ENCODE peak calls at places on chromosome 5, in five cellular contexts. One of them, this sample, is unnamed. For H3K9me3, the result is how much of the 10 kb centered on the place peaks cover.

GRCh38 chr5:178261666-178262600 is 29.3 kb upstream of the PHYKPL start:
- DNase-seq in spleen: no peak
- DNase-seq in K562: no peak
- DNase-seq in stomach: no peak
- DNase-seq in breast epithelium: no peak
- DNase-seq in this sample: no peak

GRCh38 chr5:154461531-154461930 is 15.7 kb downstream of the SAP30L start:
- DNase-seq in breast epithelium: no peak
- DNase-seq in K562: no peak
- DNase-seq in spleen: no peak
- DNase-seq in stomach: no peak
- DNase-seq in this sample: no peak

GRCh38 chr5:8102714-8103113 is 233.8 kb downstream of the MTRR start:
- DNase-seq in breast epithelium: no peak
- DNase-seq in stomach: no peak
- DNase-seq in K562: no peak
- DNase-seq in spleen: no peak
- DNase-seq in this sample: no peak

GRCh38 chr5:169717298-169717697 is 80.2 kb downstream of the DOCK2 start:
- DNase-seq in K562: no peak
- DNase-seq in spleen: no peak
- DNase-seq in stomach: no peak
- DNase-seq in breast epithelium: peak
- DNase-seq in this sample: no peak

GRCh38 chr5:96934695-96935555 is 955 bp upstream of the LNPEP start:
- DNase-seq in K562: peak
- DNase-seq in breast epithelium: peak
- DNase-seq in spleen: peak
- DNase-seq in stomach: peak
- DNase-seq in this sample: peak

GRCh38 chr5:108615216-108615615 is 132.5 kb upstream of the FER start:
- DNase-seq in stomach: no peak
- DNase-seq in K562: no peak
- DNase-seq in breast epithelium: no peak
- DNase-seq in spleen: no peak
- DNase-seq in this sample: no peak

GRCh38 chr5:139636975-139637408 is 11.2 kb upstream of the CXXC5 start:
- DNase-seq in breast epithelium: no peak
- DNase-seq in spleen: no peak
- DNase-seq in K562: no peak
- DNase-seq in stomach: no peak
- DNase-seq in this sample: no peak

GRCh38 chr5:140043508-140043872 is 391 bp upstream of the NRG2 start:
- DNase-seq in K562: peak
- DNase-seq in spleen: no peak
- DNase-seq in stomach: no peak
- DNase-seq in breast epithelium: no peak
- DNase-seq in this sample: no peak

GRCh38 chr5:97383996-97384395 is 200.9 kb upstream of the RIOK2 start:
- DNase-seq in spleen: no peak
- DNase-seq in stomach: no peak
- DNase-seq in breast epithelium: no peak
- DNase-seq in K562: no peak
- DNase-seq in this sample: no peak

GRCh38 chr5:16600397-16600796 is 16.4 kb downstream of the RETREG1 start:
- DNase-seq in breast epithelium: no peak
- DNase-seq in spleen: peak
- DNase-seq in stomach: no peak
- DNase-seq in K562: no peak
- DNase-seq in this sample: peak

DNA sequence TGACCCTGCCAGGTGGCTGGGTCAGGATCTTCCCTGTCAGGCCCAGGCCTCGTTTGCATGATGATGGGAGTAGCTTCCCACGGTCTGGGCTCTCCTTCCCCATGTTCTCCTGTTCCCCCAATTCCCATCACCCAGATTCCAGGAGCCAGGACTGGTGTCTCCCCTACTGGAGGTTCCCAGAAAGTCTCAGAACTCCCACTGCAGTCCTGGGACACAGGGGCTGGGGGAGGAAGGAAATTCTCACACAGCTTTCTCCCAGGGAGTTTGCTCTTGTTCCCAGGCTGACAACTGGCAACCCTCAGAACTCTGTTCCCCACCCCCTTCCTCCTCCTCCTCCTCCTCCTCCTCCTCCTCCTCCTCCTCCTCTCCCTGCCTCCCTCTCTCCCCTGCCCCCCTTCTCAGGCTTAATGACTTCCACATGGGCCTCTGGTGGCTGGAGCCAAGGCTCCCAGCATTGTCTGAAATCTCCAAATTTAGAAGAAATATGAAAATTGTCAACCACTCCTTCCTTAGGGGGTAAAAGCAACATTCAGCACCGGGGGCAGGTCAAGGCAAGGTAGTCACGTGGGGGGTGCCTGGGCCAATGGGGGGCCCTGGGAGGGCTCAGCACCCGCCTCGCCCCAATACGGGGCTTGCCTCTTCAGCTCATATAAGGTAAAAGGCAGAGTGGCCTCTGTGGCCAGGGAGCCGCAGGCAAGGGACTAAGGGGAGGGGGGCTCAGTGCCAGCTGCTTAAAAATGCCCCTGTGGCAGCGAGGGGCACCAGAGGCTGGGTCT is 27.3 kb upstream of the IL17B start:
- DNase-seq in stomach: no peak
- DNase-seq in K562: peak
- DNase-seq in breast epithelium: peak
- DNase-seq in spleen: no peak
- DNase-seq in this sample: peak
- TF ChIP-seq POLR2A in stomach: peak
- TF ChIP-seq POLR2A in K562: no peak
- TF ChIP-seq POLR2A in breast epithelium: peak
- TF ChIP-seq POLR2A in spleen: no peak
- TF ChIP-seq POLR2A in this sample: peak

GRCh38 chr5:12659675-12660074 is 755.4 kb upstream of the CTNND2 start:
- DNase-seq in K562: no peak
- DNase-seq in spleen: no peak
- DNase-seq in breast epithelium: no peak
- DNase-seq in stomach: no peak
- DNase-seq in this sample: no peak

GRCh38 chr5:12658871-12659446 is 754.7 kb upstream of the CTNND2 start:
- DNase-seq in spleen: no peak
- DNase-seq in breast epithelium: no peak
- DNase-seq in K562: no peak
- DNase-seq in stomach: no peak
- DNase-seq in this sample: no peak

GRCh38 chr5:12655675-12656074 is 751.4 kb upstream of the CTNND2 start:
- DNase-seq in spleen: no peak
- DNase-seq in breast epithelium: no peak
- DNase-seq in stomach: no peak
- DNase-seq in K562: no peak
- DNase-seq in this sample: no peak
- H3K9me3 ChIP-seq in spleen: under half
- H3K9me3 ChIP-seq in breast epithelium: under half
- H3K9me3 ChIP-seq in stomach: under half
- H3K9me3 ChIP-seq in K562: under half
- H3K9me3 ChIP-seq in this sample: under half

DNA sequence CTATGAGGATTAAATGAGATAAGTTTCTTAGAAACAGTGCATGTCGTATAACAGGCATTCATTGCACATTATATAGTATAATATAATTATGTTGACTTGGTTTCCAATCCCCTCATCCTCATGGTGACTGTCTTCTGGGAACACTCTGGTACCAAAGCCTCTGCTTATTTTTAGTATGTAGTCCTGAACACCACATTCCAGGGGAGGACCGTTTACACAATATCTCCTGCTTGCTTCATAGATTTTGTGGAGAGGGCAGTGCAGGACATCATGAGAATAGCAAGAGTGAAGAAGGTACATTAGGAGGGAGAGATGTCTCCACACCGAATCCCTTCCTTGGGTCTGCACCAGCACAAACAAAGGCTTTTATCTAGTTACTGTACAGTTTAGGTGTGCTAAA is 20.5 kb upstream of the BHMT start:
- DNase-seq in spleen: no peak
- DNase-seq in breast epithelium: no peak
- DNase-seq in stomach: no peak
- DNase-seq in K562: no peak
- DNase-seq in this sample: no peak
- TF ChIP-seq POLR2AphosphoS5 in spleen: no peak
- TF ChIP-seq POLR2AphosphoS5 in breast epithelium: no peak
- TF ChIP-seq POLR2AphosphoS5 in stomach: no peak
- TF ChIP-seq POLR2AphosphoS5 in K562: no peak
- TF ChIP-seq POLR2AphosphoS5 in this sample: peak

GRCh38 chr5:72846483-72846882 is 30.0 kb downstream of the TNPO1 start:
- DNase-seq in K562: no peak
- DNase-seq in breast epithelium: no peak
- DNase-seq in spleen: no peak
- DNase-seq in stomach: no peak
- DNase-seq in this sample: no peak

GRCh38 chr5:72847439-72847838 is 31.0 kb downstream of the TNPO1 start:
- DNase-seq in breast epithelium: no peak
- DNase-seq in K562: no peak
- DNase-seq in stomach: no peak
- DNase-seq in spleen: no peak
- DNase-seq in this sample: no peak

GRCh38 chr5:72847989-72848473 is 31.6 kb downstream of the TNPO1 start:
- DNase-seq in spleen: peak
- DNase-seq in breast epithelium: peak
- DNase-seq in stomach: peak
- DNase-seq in K562: peak
- DNase-seq in this sample: peak

GRCh38 chr5:72844218-72844603 is 27.8 kb downstream of the TNPO1 start:
- DNase-seq in K562: no peak
- DNase-seq in stomach: no peak
- DNase-seq in breast epithelium: no peak
- DNase-seq in spleen: no peak
- DNase-seq in this sample: no peak

DNA sequence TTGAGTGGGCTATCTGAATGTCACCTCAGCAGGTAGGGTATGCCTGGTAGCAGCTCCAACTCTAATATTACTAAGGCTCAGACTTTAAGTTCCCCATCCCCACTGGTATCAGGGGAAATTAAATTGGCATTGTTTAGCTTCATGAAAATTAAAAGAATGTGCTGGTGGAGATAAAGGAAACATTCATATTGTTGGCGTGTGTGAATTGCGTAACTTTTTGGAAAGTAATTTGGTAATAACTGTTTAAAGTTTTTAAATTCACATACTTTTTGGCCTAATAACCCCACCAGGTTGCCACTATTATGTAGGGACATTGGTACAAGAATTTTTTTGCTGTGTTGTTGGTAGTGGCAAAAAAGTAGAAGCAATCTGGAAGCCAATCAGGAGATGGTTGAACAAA is 29.4 kb downstream of the TNPO1 start:
- DNase-seq in K562: no peak
- DNase-seq in breast epithelium: no peak
- DNase-seq in spleen: no peak
- DNase-seq in stomach: no peak
- DNase-seq in this sample: no peak
- TF ChIP-seq POLR2A in K562: no peak
- TF ChIP-seq POLR2A in breast epithelium: no peak
- TF ChIP-seq POLR2A in spleen: no peak
- TF ChIP-seq POLR2A in stomach: no peak
- TF ChIP-seq POLR2A in this sample: no peak